ENCODE peak calls at places on chromosomes 11 and 22, in five cellular contexts. One of them, this sample, is unnamed.

GRCh38 chr11:44863231-44863630 is 87.5 kb downstream of the TP53I11 start:
- DNase-seq in endothelial cell of umbilical vein: no peak
- DNase-seq in H1: no peak
- DNase-seq in psoas muscle: no peak
- DNase-seq in prostate gland: no peak
- DNase-seq in this sample: no peak

GRCh38 chr11:108973402-108974119 is 308.7 kb downstream of the DDX10 start:
- DNase-seq in H1: no peak
- DNase-seq in endothelial cell of umbilical vein: peak; percentile 71
- DNase-seq in prostate gland: no peak
- DNase-seq in psoas muscle: no peak
- DNase-seq in this sample: no peak

GRCh38 chr11:96147186-96147585 is 195.8 kb downstream of the MAML2 start:
- DNase-seq in H1: no peak
- DNase-seq in endothelial cell of umbilical vein: peak; percentile 68
- DNase-seq in prostate gland: no peak
- DNase-seq in psoas muscle: no peak
- DNase-seq in this sample: no peak

GRCh38 chr22:48889887-48890692 is 937.6 kb downstream of the BRD1 start:
- DNase-seq in prostate gland: no peak
- DNase-seq in H1: no peak
- DNase-seq in endothelial cell of umbilical vein: no peak
- DNase-seq in psoas muscle: no peak
- DNase-seq in this sample: peak; percentile 12

GRCh38 chr22:49241174-49241851 is 586.4 kb downstream of the BRD1 start:
- DNase-seq in psoas muscle: no peak
- DNase-seq in endothelial cell of umbilical vein: no peak
- DNase-seq in prostate gland: peak; percentile 1
- DNase-seq in H1: peak; percentile 23
- DNase-seq in this sample: no peak

GRCh38 chr11:62792193-62792575 is 378 bp upstream of the TMEM223 start:
- DNase-seq in H1: peak; percentile 51
- DNase-seq in psoas muscle: no peak
- DNase-seq in prostate gland: no peak
- DNase-seq in endothelial cell of umbilical vein: no peak
- DNase-seq in this sample: peak; percentile 33

GRCh38 chr11:72238040-72238450 is 5.9 kb downstream of the PHOX2A start:
- DNase-seq in prostate gland: no peak
- DNase-seq in H1: peak; percentile 92
- DNase-seq in psoas muscle: no peak
- DNase-seq in endothelial cell of umbilical vein: peak; percentile 51
- DNase-seq in this sample: peak; percentile 70

GRCh38 chr11:19240420-19241259 is at the start of gene E2F8:
- DNase-seq in prostate gland: peak; percentile 83
- DNase-seq in psoas muscle: peak; percentile 91
- DNase-seq in endothelial cell of umbilical vein: peak; percentile 96
- DNase-seq in H1: peak; percentile 96
- DNase-seq in this sample: peak; percentile 98

GRCh38 chr11:112882494-112883381 is 78.5 kb upstream of the NCAM1 start:
- DNase-seq in psoas muscle: no peak
- DNase-seq in prostate gland: no peak
- DNase-seq in endothelial cell of umbilical vein: no peak
- DNase-seq in H1: no peak
- DNase-seq in this sample: no peak

GRCh38 chr11:95450547-95451123 is 219.6 kb upstream of the SESN3 start:
- DNase-seq in prostate gland: no peak
- DNase-seq in H1: no peak
- DNase-seq in endothelial cell of umbilical vein: peak; percentile 37
- DNase-seq in psoas muscle: no peak
- DNase-seq in this sample: no peak

GRCh38 chr22:40418366-40419201 is 48.2 kb downstream of the SGSM3 start:
- DNase-seq in prostate gland: no peak
- DNase-seq in H1: peak; percentile 42
- DNase-seq in psoas muscle: no peak
- DNase-seq in endothelial cell of umbilical vein: no peak
- DNase-seq in this sample: no peak

GRCh38 chr11:11312738-11313137 is 40.3 kb downstream of the CSNK2A3 start:
- DNase-seq in prostate gland: no peak
- DNase-seq in H1: no peak
- DNase-seq in endothelial cell of umbilical vein: no peak
- DNase-seq in psoas muscle: no peak
- DNase-seq in this sample: no peak

GRCh38 chr11:118628861-118629549 is 21.6 kb downstream of the PHLDB1 start:
- DNase-seq in H1: no peak
- DNase-seq in prostate gland: no peak
- DNase-seq in endothelial cell of umbilical vein: no peak
- DNase-seq in psoas muscle: no peak
- DNase-seq in this sample: no peak

GRCh38 chr11:119223856-119224255 is 17.7 kb downstream of the CBL start:
- DNase-seq in H1: no peak
- DNase-seq in endothelial cell of umbilical vein: no peak
- DNase-seq in psoas muscle: no peak
- DNase-seq in prostate gland: no peak
- DNase-seq in this sample: no peak

GRCh38 chr11:14539867-14540475 is 19.8 kb upstream of the PSMA1 start:
- DNase-seq in endothelial cell of umbilical vein: no peak
- DNase-seq in psoas muscle: no peak
- DNase-seq in H1: no peak
- DNase-seq in prostate gland: no peak
- DNase-seq in this sample: no peak

GRCh38 chr11:10080134-10080533 is 213.9 kb downstream of the SBF2 start:
- DNase-seq in endothelial cell of umbilical vein: no peak
- DNase-seq in prostate gland: no peak
- DNase-seq in H1: no peak
- DNase-seq in psoas muscle: no peak
- DNase-seq in this sample: no peak

GRCh38 chr11:10072142-10072541 is 221.9 kb downstream of the SBF2 start:
- DNase-seq in H1: no peak
- DNase-seq in endothelial cell of umbilical vein: no peak
- DNase-seq in prostate gland: no peak
- DNase-seq in psoas muscle: no peak
- DNase-seq in this sample: no peak

GRCh38 chr11:10072841-10073240 is 221.2 kb downstream of the SBF2 start:
- DNase-seq in prostate gland: no peak
- DNase-seq in psoas muscle: no peak
- DNase-seq in H1: no peak
- DNase-seq in endothelial cell of umbilical vein: no peak
- DNase-seq in this sample: no peak

GRCh38 chr11:10075141-10075540 is 218.9 kb downstream of the SBF2 start:
- DNase-seq in psoas muscle: no peak
- DNase-seq in endothelial cell of umbilical vein: no peak
- DNase-seq in H1: no peak
- DNase-seq in prostate gland: no peak
- DNase-seq in this sample: no peak

DNA sequence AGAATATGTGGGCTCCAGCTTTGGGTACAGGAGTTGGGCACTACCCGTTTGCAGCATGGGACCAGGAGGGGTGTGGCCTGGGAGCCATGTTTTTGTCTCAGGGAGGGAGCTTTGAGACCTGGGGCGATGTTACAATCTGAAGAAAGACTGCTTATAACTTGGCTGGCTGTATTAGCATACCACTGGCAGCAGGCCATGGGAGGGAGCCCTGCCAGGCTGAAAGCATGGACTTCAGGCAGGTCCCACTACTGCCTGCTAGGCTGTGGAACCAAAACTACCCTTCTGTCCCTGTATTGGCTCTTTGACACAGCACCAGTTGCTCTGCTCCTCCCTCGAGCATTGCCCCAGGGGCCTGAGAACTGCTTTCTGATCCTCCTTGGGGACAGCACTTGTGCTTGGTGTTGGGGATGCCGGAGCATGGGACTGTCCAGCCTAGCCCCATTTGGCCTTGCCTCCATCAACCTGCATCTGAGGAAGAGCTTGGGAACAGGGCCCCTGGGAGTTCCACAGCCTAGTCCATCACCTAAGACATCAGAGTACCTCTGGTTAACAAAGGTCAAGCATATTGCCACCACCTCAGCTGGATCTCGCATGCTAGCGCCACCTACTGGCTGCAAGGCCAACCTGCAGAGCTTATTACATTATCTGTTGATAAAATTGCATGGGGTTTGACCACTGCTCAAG is 217.4 kb downstream of the SBF2 start:
- DNase-seq in endothelial cell of umbilical vein: peak; percentile 28
- DNase-seq in prostate gland: peak; percentile 15
- DNase-seq in H1: peak; percentile 84
- DNase-seq in psoas muscle: peak; percentile 48
- DNase-seq in this sample: peak; percentile 31
- TF ChIP-seq CTCF in endothelial cell of umbilical vein: peak; percentile 84
- TF ChIP-seq CTCF in prostate gland: no peak
- TF ChIP-seq CTCF in H1: peak; percentile 93
- TF ChIP-seq CTCF in psoas muscle: peak; percentile 38
- TF ChIP-seq CTCF in this sample: peak; percentile 51

DNA sequence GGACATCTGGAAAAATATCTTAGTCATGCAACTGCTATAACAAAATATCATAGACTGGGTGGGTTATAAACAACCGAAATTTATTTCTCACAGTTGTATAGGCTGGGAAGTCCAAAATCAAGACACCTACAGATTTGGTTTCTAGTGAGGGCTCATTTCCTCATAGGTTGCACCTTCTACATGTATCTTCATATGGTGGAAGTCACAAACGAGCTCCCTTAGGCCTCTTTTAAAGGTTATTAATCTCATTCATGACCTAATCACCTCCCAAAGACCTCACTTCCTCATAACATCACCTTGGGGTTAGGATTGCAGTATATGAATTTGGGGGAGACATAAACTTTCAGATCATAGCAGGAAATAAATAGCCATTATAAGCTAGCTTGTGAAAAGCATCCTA is 85.2 kb downstream of the INTS4 start:
- DNase-seq in endothelial cell of umbilical vein: no peak
- DNase-seq in prostate gland: no peak
- DNase-seq in psoas muscle: no peak
- DNase-seq in H1: no peak
- DNase-seq in this sample: no peak
- H3K27ac ChIP-seq in endothelial cell of umbilical vein: no peak overlapping the region
- H3K27ac ChIP-seq in prostate gland: no peak overlapping the region
- H3K27ac ChIP-seq in psoas muscle: no peak overlapping the region
- H3K27ac ChIP-seq in H1: no peak overlapping the region
- H3K27ac ChIP-seq in this sample: no peak overlapping the region

DNA sequence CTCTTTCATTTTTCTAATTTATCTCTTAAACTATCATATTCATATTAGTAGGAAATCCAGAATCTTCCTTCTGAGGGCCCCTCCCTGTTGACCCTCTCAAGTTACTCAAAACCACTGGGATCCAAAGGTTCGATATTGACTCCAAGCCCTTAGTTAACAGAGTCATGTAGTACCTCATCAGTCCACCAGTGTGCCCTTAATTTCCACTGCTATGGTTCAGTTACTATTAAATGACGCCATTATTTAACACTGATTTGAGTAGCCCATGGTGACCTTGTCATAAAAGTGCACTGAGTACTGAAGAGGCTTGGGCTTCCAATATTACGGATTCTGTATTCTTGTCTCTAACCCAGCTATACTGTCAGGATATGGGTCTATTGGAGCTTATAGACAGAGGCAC is 91.9 kb upstream of the MS4A8 start:
- DNase-seq in psoas muscle: no peak
- DNase-seq in H1: no peak
- DNase-seq in endothelial cell of umbilical vein: no peak
- DNase-seq in prostate gland: no peak
- DNase-seq in this sample: no peak
- TF ChIP-seq CTCF in psoas muscle: no peak
- TF ChIP-seq CTCF in H1: peak; percentile 42
- TF ChIP-seq CTCF in endothelial cell of umbilical vein: no peak
- TF ChIP-seq CTCF in prostate gland: no peak
- TF ChIP-seq CTCF in this sample: no peak

DNA sequence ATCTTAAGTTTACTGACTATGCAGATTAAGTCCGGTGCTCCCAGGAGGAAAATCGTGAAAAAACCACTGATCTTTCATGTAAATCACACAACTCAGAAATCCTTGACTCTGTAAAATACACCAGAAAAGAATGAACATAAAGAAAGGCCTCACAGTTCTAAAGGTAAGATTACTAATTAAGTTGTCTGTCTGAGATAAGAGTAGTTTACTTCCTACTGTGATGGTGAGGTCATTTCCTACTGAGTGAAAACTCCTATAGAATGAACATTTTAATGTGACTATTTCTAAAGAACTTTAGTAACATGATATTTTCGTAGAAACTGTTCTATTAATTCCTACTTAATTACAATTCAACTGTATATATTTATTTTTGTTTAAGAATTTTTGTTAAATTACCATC is 774.4 kb upstream of the CHORDC1 start:
- DNase-seq in H1: no peak
- DNase-seq in prostate gland: no peak
- DNase-seq in psoas muscle: no peak
- DNase-seq in endothelial cell of umbilical vein: no peak
- DNase-seq in this sample: no peak
- H3K27ac ChIP-seq in H1: no peak overlapping the region
- H3K27ac ChIP-seq in prostate gland: no peak overlapping the region
- H3K27ac ChIP-seq in psoas muscle: no peak overlapping the region
- H3K27ac ChIP-seq in endothelial cell of umbilical vein: no peak overlapping the region
- H3K27ac ChIP-seq in this sample: no peak overlapping the region

DNA sequence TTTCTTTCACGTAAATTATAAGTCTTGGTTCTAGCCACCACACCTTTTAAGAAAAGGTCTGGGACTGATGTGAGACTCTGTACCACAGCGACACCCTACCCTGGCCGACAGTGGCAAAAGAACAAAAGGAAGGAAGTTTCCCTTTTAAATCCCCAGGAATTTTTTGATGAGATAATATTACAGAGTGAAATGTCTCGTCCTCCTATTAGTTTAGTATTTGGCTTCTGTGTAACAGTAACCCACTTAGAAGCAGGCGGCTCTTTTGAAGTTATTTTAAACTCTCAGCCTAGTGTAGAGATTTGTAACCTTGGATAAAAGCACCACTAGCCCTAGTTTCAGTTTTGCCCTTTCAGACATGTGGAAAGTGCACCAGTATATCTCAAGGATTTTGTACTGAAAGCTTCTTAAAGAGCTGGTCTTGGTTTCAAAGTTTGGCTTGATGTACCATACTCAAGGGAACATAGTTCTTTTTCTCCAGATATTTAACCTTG is 84.1 kb downstream of the C22orf31 start:
- DNase-seq in psoas muscle: no peak
- DNase-seq in endothelial cell of umbilical vein: peak; percentile 48
- DNase-seq in H1: no peak
- DNase-seq in prostate gland: no peak
- DNase-seq in this sample: no peak
- TF ChIP-seq CTCF in psoas muscle: no peak
- TF ChIP-seq CTCF in endothelial cell of umbilical vein: no peak
- TF ChIP-seq CTCF in H1: no peak
- TF ChIP-seq CTCF in prostate gland: peak; percentile 27
- TF ChIP-seq CTCF in this sample: no peak

This sample was measured in colonic mucosa.